ENCODE peak calls at places on chromosome 22, in seven cellular contexts. One of them, this sample, is unnamed.

GRCh38 chr22:23183107-23183698 is 2.9 kb downstream of the BCR start:
- DNase-seq in SK-N-SH: peak
- DNase-seq in HCT116: no peak
- DNase-seq in K562: peak
- DNase-seq in HepG2: peak
- DNase-seq in H1: peak
- DNase-seq in GM12878: no peak
- DNase-seq in this sample: no peak

GRCh38 chr22:25564979-25565677 is 653 bp downstream of the GRK3 start:
- DNase-seq in SK-N-SH: peak
- DNase-seq in HCT116: no peak
- DNase-seq in K562: no peak
- DNase-seq in HepG2: no peak
- DNase-seq in H1: peak
- DNase-seq in GM12878: no peak
- DNase-seq in this sample: no peak

GRCh38 chr22:43126506-43127165 is 16.1 kb downstream of the BIK start:
- DNase-seq in SK-N-SH: peak
- DNase-seq in HCT116: peak
- DNase-seq in K562: peak
- DNase-seq in HepG2: peak
- DNase-seq in H1: no peak
- DNase-seq in GM12878: no peak
- DNase-seq in this sample: no peak

GRCh38 chr22:50584106-50585096 is 1.8 kb upstream of the CHKB start:
- DNase-seq in SK-N-SH: no peak
- DNase-seq in HCT116: no peak
- DNase-seq in K562: no peak
- DNase-seq in HepG2: peak
- DNase-seq in H1: no peak
- DNase-seq in GM12878: no peak
- DNase-seq in this sample: no peak

GRCh38 chr22:48718818-48719500 is 1108.7 kb downstream of the BRD1 start:
- DNase-seq in SK-N-SH: no peak
- DNase-seq in HCT116: no peak
- DNase-seq in K562: no peak
- DNase-seq in HepG2: no peak
- DNase-seq in H1: no peak
- DNase-seq in GM12878: no peak
- DNase-seq in this sample: no peak

GRCh38 chr22:24810043-24810749 is 4.2 kb downstream of the SGSM1 start:
- DNase-seq in SK-N-SH: peak
- DNase-seq in HCT116: no peak
- DNase-seq in K562: no peak
- DNase-seq in HepG2: no peak
- DNase-seq in H1: no peak
- DNase-seq in GM12878: no peak
- DNase-seq in this sample: no peak

GRCh38 chr22:18152519-18152918 is 2.5 kb downstream of the USP18 start:
- DNase-seq in SK-N-SH: no peak
- DNase-seq in HCT116: no peak
- DNase-seq in K562: peak
- DNase-seq in HepG2: no peak
- DNase-seq in H1: no peak
- DNase-seq in GM12878: peak
- DNase-seq in this sample: no peak

GRCh38 chr22:17948101-17948500 is 76.3 kb downstream of the MICAL3 start:
- DNase-seq in SK-N-SH: no peak
- DNase-seq in HCT116: no peak
- DNase-seq in K562: no peak
- DNase-seq in HepG2: no peak
- DNase-seq in H1: no peak
- DNase-seq in GM12878: no peak
- DNase-seq in this sample: no peak

GRCh38 chr22:39148727-39149535 is 3.5 kb downstream of the CBX7 start:
- DNase-seq in SK-N-SH: peak
- DNase-seq in HCT116: no peak
- DNase-seq in K562: peak
- DNase-seq in HepG2: no peak
- DNase-seq in H1: no peak
- DNase-seq in GM12878: peak
- DNase-seq in this sample: no peak

DNA sequence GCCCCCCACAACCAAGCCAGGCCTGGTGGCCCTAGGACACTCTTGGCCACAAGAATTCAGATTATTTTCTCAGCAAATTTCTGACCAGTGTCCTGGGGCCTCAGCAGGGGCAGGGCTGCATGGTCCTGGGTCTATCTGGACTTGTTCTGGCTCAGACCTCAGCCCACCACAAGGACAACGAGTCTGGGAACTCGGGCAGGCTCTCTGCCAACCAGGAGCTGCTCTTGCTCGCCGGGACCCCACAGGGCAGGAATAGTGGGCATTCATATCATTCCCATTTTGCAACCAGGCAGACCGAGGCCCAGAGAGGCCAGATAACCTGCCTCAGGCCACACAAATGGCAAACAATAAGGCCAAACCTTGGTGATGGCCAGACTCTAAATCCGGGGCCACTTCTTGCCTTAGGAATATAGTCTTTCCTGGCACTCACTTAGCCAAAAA is 75.4 kb upstream of the WNT7B start:
- DNase-seq in SK-N-SH: no peak
- DNase-seq in HCT116: no peak
- DNase-seq in K562: no peak
- DNase-seq in HepG2: no peak
- DNase-seq in H1: no peak
- DNase-seq in GM12878: no peak
- DNase-seq in this sample: no peak
- TF ChIP-seq SIN3A in SK-N-SH: no peak
- TF ChIP-seq SIN3A in HCT116: no peak
- TF ChIP-seq SIN3A in K562: no peak
- TF ChIP-seq SIN3A in HepG2: no peak
- TF ChIP-seq SIN3A in H1: no peak
- TF ChIP-seq SIN3A in GM12878: no peak
- TF ChIP-seq SIN3A in this sample: no peak

DNA sequence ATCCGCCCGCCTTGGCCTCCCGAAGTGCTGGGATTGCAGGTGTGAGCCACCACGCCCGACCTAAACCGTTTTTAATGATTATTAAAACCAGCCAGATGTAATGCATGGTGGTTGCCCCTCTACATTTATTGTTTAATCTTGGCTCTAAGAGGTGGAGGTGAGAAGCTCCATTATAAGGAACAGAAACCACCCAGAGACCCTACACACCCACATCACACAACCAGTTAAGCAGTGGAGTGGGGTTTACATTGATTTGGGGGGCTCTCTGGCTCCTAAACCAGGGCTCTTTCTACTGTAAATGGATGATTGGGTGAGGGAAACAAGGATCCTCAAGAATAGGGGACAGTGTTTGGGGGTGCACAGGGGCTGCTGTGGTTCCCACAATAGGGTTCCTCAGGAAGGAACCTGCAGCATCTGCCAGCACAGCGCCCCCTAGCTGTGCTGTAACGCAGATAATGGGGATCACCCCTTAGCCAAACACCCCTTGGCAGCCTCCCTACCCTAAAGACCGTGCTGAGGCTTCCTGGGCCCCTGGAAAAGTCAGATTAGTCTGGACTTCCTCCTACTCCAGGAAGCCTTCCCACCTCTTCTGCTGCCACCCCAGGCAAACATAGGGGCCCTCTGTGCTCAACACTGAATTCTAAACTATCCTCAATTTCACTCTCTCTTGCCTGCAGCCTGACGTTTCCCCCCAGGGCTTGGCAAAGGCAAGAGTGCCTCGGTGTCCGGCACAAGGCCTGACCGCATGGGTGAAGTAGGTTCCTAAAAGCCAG is 2.4 kb downstream of the MPST start:
- DNase-seq in SK-N-SH: peak
- DNase-seq in HCT116: peak
- DNase-seq in K562: peak
- DNase-seq in HepG2: no peak
- DNase-seq in H1: no peak
- DNase-seq in GM12878: no peak
- DNase-seq in this sample: peak
- TF ChIP-seq SIN3A in SK-N-SH: no peak
- TF ChIP-seq SIN3A in HCT116: no peak
- TF ChIP-seq SIN3A in K562: no peak
- TF ChIP-seq SIN3A in HepG2: no peak
- TF ChIP-seq SIN3A in H1: no peak
- TF ChIP-seq SIN3A in GM12878: no peak
- TF ChIP-seq SIN3A in this sample: no peak

GRCh38 chr22:33053323-33053722 is 4.9 kb downstream of the SYN3 start:
- DNase-seq in SK-N-SH: no peak
- DNase-seq in HCT116: no peak
- DNase-seq in K562: no peak
- DNase-seq in HepG2: peak
- DNase-seq in H1: no peak
- DNase-seq in GM12878: no peak
- DNase-seq in this sample: no peak

GRCh38 chr22:33049125-33049729 is 9.0 kb downstream of the SYN3 start:
- DNase-seq in SK-N-SH: peak
- DNase-seq in HCT116: peak
- DNase-seq in K562: peak
- DNase-seq in HepG2: peak
- DNase-seq in H1: no peak
- DNase-seq in GM12878: peak
- DNase-seq in this sample: peak

GRCh38 chr22:33054276-33054675 is 3.9 kb downstream of the SYN3 start:
- DNase-seq in SK-N-SH: no peak
- DNase-seq in HCT116: no peak
- DNase-seq in K562: no peak
- DNase-seq in HepG2: no peak
- DNase-seq in H1: no peak
- DNase-seq in GM12878: no peak
- DNase-seq in this sample: no peak

GRCh38 chr22:33050614-33051230 is 7.5 kb downstream of the SYN3 start:
- DNase-seq in SK-N-SH: no peak
- DNase-seq in HCT116: no peak
- DNase-seq in K562: no peak
- DNase-seq in HepG2: no peak
- DNase-seq in H1: no peak
- DNase-seq in GM12878: no peak
- DNase-seq in this sample: no peak

GRCh38 chr22:33051960-33052839 is 6.0 kb downstream of the SYN3 start:
- DNase-seq in SK-N-SH: peak
- DNase-seq in HCT116: no peak
- DNase-seq in K562: no peak
- DNase-seq in HepG2: peak
- DNase-seq in H1: no peak
- DNase-seq in GM12878: no peak
- DNase-seq in this sample: no peak
- TF ChIP-seq SIN3A in SK-N-SH: no peak
- TF ChIP-seq SIN3A in HCT116: no peak
- TF ChIP-seq SIN3A in K562: no peak
- TF ChIP-seq SIN3A in HepG2: no peak
- TF ChIP-seq SIN3A in H1: no peak
- TF ChIP-seq SIN3A in GM12878: no peak
- TF ChIP-seq SIN3A in this sample: no peak

DNA sequence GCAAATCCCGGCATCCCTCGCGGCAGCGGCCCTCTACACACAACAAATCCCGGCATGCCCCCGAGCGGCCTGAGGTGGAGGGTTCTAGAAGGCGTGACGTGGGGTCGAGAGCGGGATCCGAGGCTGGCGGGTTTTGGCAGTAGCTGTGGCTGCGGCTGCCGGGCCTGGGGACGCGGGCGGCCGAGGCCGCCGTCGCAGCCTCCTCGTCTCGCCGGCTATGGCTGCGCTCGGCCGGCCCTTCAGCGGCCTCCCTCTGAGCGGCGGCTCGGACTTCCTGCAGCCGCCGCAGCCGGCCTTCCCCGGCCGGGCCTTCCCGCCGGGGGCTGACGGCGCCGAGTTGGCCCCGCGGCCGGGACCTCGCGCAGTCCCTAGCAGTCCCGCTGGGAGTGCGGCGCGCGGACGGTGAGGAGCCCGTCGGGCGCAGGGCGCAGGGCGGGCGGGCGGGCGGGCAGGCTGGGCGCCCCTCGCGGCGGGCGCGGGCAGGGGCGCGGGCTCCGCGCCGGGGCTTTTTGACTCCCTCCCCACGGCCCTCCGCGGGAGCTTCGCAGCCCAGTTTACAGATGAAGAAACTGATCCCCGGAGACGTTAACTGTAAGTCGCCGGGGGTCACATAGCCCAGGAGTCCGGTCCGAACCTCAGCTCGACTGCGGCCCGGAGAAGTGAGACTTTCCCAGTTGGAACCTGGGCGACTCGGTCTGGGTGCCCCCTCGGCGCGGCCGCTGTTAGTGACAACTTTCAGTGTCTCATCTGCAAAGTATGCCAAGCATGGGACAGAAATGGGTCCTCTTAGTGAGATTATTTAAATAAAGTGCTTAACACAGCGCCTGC is at the start of gene CCDC117:
- DNase-seq in SK-N-SH: peak
- DNase-seq in HCT116: peak
- DNase-seq in K562: peak
- DNase-seq in HepG2: peak
- DNase-seq in H1: peak
- DNase-seq in GM12878: peak
- DNase-seq in this sample: no peak
- TF ChIP-seq SIN3A in SK-N-SH: peak
- TF ChIP-seq SIN3A in HCT116: no peak
- TF ChIP-seq SIN3A in K562: no peak
- TF ChIP-seq SIN3A in HepG2: peak
- TF ChIP-seq SIN3A in H1: no peak
- TF ChIP-seq SIN3A in GM12878: peak
- TF ChIP-seq SIN3A in this sample: peak